ENCODE peak calls at places on chromosomes 13 and 19, in five cellular contexts. J is heart left ventricle; K is stimulated activated CD4-positive, alpha-beta T cell treated with anti-CD3 and anti-CD28 coated beads, Interleukin-15, amount 100 ng/mL, for 1 hour; H is activated CD4-positive, alpha-beta T cell treated with anti-CD3 and anti-CD28 coated beads, Interleukin-2, amount 10 ng/mL, durations not matched to agents 7 days and 5 days; Q is AG09319. P is an unnamed sample.

GRCh38 chr19:51316688-51317087 is 5.2 kb downstream of the IGLON5 start:
- DNase-seq in J (no peak), Q (no peak), K (no peak), H (no peak), P (no peak)

GRCh38 chr13:101556676-101557121 is 104.2 kb downstream of the ITGBL1 start:
- DNase-seq in K (no peak), Q (no peak), H (no peak), J (no peak), P (no peak)

GRCh38 chr13:67416047-67416925 is 186.2 kb upstream of the PCDH9 start:
- DNase-seq in H (no peak), Q (no peak), K (no peak), J (peak; percentile 58), P (no peak)

GRCh38 chr19:708154-709141 is at the start of gene PALM:
- DNase-seq in H (no peak), Q (no peak), J (peak; percentile 75), K (no peak), P (no peak)

GRCh38 chr13:102913924-102914628 is 68.2 kb downstream of the ERCC5 start:
- DNase-seq in Q (no peak), H (no peak), J (no peak), K (no peak), P (no peak)

GRCh38 chr19:32677657-32678056 is 2.0 kb downstream of the RGS9BP start:
- DNase-seq in K (no peak), H (no peak), J (no peak), Q (no peak), P (no peak)

GRCh38 chr19:47494729-47495128 is 10.7 kb upstream of the KPTN start:
- DNase-seq in Q (no peak), J (peak; percentile 46), K (no peak), H (no peak), P (no peak)

GRCh38 chr13:76764429-76764828 is 121.8 kb downstream of the KCTD12 start:
- DNase-seq in J (peak; percentile 63), K (no peak), H (no peak), Q (no peak), P (no peak)

GRCh38 chr13:40514797-40515196 is 151.6 kb downstream of the FOXO1 start:
- DNase-seq in Q (no peak), H (no peak), K (no peak), J (no peak), P (no peak)

P was measured in GOT3.